ENCODE peak calls at places on chromosomes 2 and 18, in eight cellular contexts. U is PC-9, B is GM23338, X is OCI-LY7, K is fibroblast of lung, Q is H9, S is endothelial cell of umbilical vein, N is GM23248. D is an unnamed sample.
A peak's percentile ranks its signal among the peaks of the same experiment; 100 is the strongest.

GRCh38 chr2:62029910-62030309 is 124.4 kb downstream of the COMMD1 start:
- DNase-seq in U (no peak), B (no peak), X (no peak), K (no peak), Q (no peak), S (no peak), N (no peak), D (no peak)

GRCh38 chr18:52340466-52341378 is 725 bp downstream of the DCC start:
- DNase-seq in U (no peak), B (peak; percentile 38), X (no peak), K (peak; percentile 21), Q (no peak), S (no peak), N (no peak), D (no peak)

GRCh38 chr18:57434536-57435494 is at the start of gene ONECUT2:
- DNase-seq in U (peak; percentile 86), B (peak; percentile 98), X (no peak), K (peak; percentile 86), Q (peak; percentile 98), S (peak; percentile 91), N (peak; percentile 97), D (peak; percentile 70)

GRCh38 chr2:54048117-54048785 is 67.2 kb upstream of the ACYP2 start:
- DNase-seq in U (no peak), B (no peak), X (no peak), K (no peak), Q (no peak), S (no peak), N (no peak), D (no peak)

GRCh38 chr2:69102234-69102633 is 89.3 kb downstream of the ANTXR1 start:
- DNase-seq in U (no peak), B (no peak), X (no peak), K (no peak), Q (no peak), S (no peak), N (no peak), D (no peak)

GRCh38 chr2:230067990-230068657 is 600 bp downstream of the SLC16A14 start:
- DNase-seq in U (no peak), B (peak; percentile 82), X (no peak), K (peak; percentile 28), Q (peak; percentile 77), S (peak; percentile 50), N (peak; percentile 61), D (peak; percentile 22)

GRCh38 chr2:211942153-211942552 is 596.4 kb downstream of the ERBB4 start:
- DNase-seq in U (no peak), B (no peak), X (no peak), K (no peak), Q (no peak), S (no peak), N (no peak), D (no peak)

GRCh38 chr2:42421157-42421485 is 60.1 kb upstream of the COX7A2L start:
- DNase-seq in U (no peak), B (no peak), X (no peak), K (no peak), Q (no peak), S (no peak), N (peak; percentile 55), D (no peak)

GRCh38 chr2:203804070-203804469 is 63.5 kb upstream of the CTLA4 start:
- DNase-seq in U (no peak), B (no peak), X (no peak), K (peak; percentile 91), Q (no peak), S (no peak), N (peak; percentile 99), D (peak; percentile 100)

GRCh38 chr2:36352024-36352398 is 3.6 kb upstream of the CRIM1 start:
- DNase-seq in U (peak; percentile 61), B (peak; percentile 80), X (peak; percentile 69), K (peak; percentile 73), Q (peak; percentile 36), S (peak; percentile 65), N (peak; percentile 75), D (no peak)

GRCh38 chr2:128466377-128467175 is 147.9 kb upstream of the HS6ST1 start:
- DNase-seq in U (no peak), B (no peak), X (no peak), K (no peak), Q (peak; percentile 13), S (no peak), N (peak; percentile 33), D (no peak)

GRCh38 chr2:63053235-63053888 is 2.7 kb downstream of the OTX1 start:
- DNase-seq in U (no peak), B (peak; percentile 33), X (no peak), K (no peak), Q (no peak), S (no peak), N (no peak), D (no peak)
- H3K4me2 ChIP-seq in U (no peak overlapping the region), B (peak overlapping the region; percentile 96), X (no peak overlapping the region), K (no peak overlapping the region), Q (peak overlapping the region; percentile 74), S (no peak overlapping the region), N (no peak overlapping the region), D (peak overlapping the region; percentile 92)

GRCh38 chr2:147884796-147885195 is 40.0 kb downstream of the ACVR2A start:
- DNase-seq in U (no peak), B (no peak), X (no peak), K (peak; percentile 30), Q (no peak), S (no peak), N (no peak), D (no peak)
- H4K20me1 ChIP-seq in U (peaks cover 3% of the 10 kb centered on the region), B (peaks cover 6% of the 10 kb centered on the region), X (no peaks in the 10 kb centered on the region), K (no peaks in the 10 kb centered on the region), Q (no peaks in the 10 kb centered on the region), S (no peaks in the 10 kb centered on the region), N (peaks cover 24% of the 10 kb centered on the region), D (peaks cover 37% of the 10 kb centered on the region)

DNA sequence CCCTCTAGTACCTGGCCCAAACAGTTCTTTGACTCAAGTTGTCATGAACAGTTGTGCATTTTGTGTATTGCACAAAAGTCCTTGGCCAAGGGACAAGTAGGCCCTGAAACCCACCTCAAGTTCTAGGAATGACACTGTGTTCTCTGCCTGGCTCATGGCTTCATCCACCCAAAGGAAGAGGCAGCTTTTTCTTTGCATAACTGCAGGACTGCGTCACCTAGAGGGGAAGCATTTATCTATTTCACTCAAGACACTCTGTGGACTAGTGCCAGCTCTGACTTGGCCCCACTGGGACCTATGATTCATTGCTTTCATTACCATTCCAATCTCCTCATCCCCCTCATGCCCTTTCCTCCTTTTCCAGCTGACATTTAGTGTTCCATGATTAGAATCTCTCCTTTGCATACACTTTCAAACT is 119.3 kb upstream of the SIX2 start:
- DNase-seq in U (peak; percentile 93), B (no peak), X (no peak), K (peak; percentile 94), Q (no peak), S (peak; percentile 89), N (peak; percentile 96), D (peak; percentile 95)
- H3K4me2 ChIP-seq in U (peak overlapping the region; percentile 51), B (no peak overlapping the region), X (no peak overlapping the region), K (peak overlapping the region; percentile 4), Q (no peak overlapping the region), S (peak overlapping the region; percentile 48), N (peak overlapping the region; percentile 62), D (peak overlapping the region; percentile 66)

DNA sequence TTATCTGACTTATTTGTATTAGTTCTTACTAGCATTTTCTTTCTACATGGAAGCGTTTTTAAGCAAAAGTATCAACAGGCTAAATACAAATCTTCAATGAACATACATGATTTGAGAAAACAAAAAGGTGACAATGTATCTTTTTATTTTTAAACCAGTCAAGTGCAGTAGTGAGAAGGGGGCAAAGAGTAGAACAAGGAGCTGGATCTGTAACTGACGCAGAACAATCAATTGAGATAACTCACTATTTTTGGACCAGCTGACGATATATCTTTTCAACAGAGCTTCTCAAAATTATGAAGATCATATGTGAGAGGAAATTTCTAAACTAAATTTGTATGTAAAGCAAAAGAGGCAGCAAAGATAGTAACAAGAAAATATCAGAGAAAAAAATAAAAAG is 15.5 kb downstream of the NCKAP1 start:
- DNase-seq in U (no peak), B (no peak), X (no peak), K (no peak), Q (no peak), S (no peak), N (no peak), D (no peak)
- H4K20me1 ChIP-seq in U (peaks cover 91% of the 10 kb centered on the region), B (peaks cover 52% of the 10 kb centered on the region), X (no peaks in the 10 kb centered on the region), K (peaks cover 2% of the 10 kb centered on the region), Q (no peaks in the 10 kb centered on the region), S (peaks cover 29% of the 10 kb centered on the region), N (peaks cover 19% of the 10 kb centered on the region), D (peaks cover 87% of the 10 kb centered on the region)

DNA sequence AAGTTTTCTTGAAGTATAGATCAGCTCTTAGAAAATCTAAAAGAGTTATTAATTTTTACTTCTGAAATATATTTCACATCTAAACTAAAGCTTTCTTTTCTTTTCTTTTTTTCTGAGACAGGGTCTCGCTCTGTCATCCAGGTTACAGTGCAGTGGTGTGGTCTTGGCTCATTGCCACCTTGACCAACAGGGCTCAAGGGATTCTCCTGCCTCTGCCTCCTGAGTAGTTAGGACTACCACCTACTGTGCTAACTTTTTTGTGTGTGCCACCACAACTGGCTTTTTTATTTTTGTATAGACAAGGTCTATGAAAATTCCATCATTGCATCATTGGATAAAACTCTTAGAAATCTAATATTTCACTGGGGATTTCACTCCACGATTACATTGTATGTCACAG is 10.0 kb upstream of the ALPG start:
- DNase-seq in U (no peak), B (no peak), X (no peak), K (no peak), Q (no peak), S (no peak), N (no peak), D (no peak)
- H3K4me2 ChIP-seq in U (no peak overlapping the region), B (no peak overlapping the region), X (no peak overlapping the region), K (no peak overlapping the region), Q (no peak overlapping the region), S (no peak overlapping the region), N (no peak overlapping the region), D (no peak overlapping the region)

DNA sequence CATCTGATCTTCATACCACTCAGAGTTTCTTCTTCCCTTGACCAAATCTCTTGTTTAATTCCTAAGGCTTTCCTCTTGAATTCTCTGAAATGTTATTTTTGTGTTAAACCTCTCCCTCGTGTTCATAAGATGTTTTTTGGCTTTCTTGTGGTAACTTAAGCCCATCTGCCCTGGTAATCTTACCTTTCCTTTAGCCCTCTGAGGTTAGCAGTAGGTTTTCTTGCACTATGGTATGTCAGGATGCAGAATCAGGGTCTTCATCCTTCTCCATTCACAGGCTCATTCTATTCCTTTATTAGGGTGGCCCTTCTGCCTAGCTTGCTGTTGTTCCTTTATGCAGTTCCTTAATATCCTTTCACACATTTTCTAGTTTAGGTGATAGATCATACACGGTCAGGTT is 24.1 kb downstream of the GIGYF2 start:
- DNase-seq in U (no peak), B (no peak), X (no peak), K (no peak), Q (no peak), S (no peak), N (no peak), D (no peak)
- H4K20me1 ChIP-seq in U (peaks cover 57% of the 10 kb centered on the region), B (peaks cover 60% of the 10 kb centered on the region), X (no peaks in the 10 kb centered on the region), K (no peaks in the 10 kb centered on the region), Q (no peaks in the 10 kb centered on the region), S (no peaks in the 10 kb centered on the region), N (peaks cover 8% of the 10 kb centered on the region), D (peaks cover 77% of the 10 kb centered on the region)